ENCODE peak calls at places on chromosome 19, in nine cellular contexts. One of them, this sample, is unnamed.
A peak's percentile ranks its signal among the peaks of the same experiment; 100 is the strongest.

GRCh38 chr19:33302974-33303790 is 848 bp upstream of the CEBPA start:
- DNase-seq in iris pigment epithelial cell: peak; percentile 59
- DNase-seq in islet precursor cell: peak; percentile 80
- DNase-seq in choroid plexus epithelial cell: peak; percentile 65
- DNase-seq in neural progenitor cell: peak; percentile 84
- DNase-seq in NCI-H446: no peak
- DNase-seq in GOT3: no peak
- DNase-seq in lower leg skin: peak; percentile 91
- DNase-seq in midbrain: no peak
- DNase-seq in this sample: peak; percentile 58

GRCh38 chr19:7975037-7975436 is 30.4 kb downstream of the ELAVL1 start:
- DNase-seq in iris pigment epithelial cell: no peak
- DNase-seq in islet precursor cell: no peak
- DNase-seq in choroid plexus epithelial cell: no peak
- DNase-seq in neural progenitor cell: no peak
- DNase-seq in NCI-H446: no peak
- DNase-seq in GOT3: no peak
- DNase-seq in lower leg skin: no peak
- DNase-seq in midbrain: peak; percentile 69
- DNase-seq in this sample: no peak

GRCh38 chr19:39637891-39638290 is 17.8 kb upstream of the LGALS16 start:
- DNase-seq in iris pigment epithelial cell: no peak
- DNase-seq in islet precursor cell: no peak
- DNase-seq in choroid plexus epithelial cell: no peak
- DNase-seq in neural progenitor cell: no peak
- DNase-seq in NCI-H446: no peak
- DNase-seq in GOT3: no peak
- DNase-seq in lower leg skin: no peak
- DNase-seq in midbrain: no peak
- DNase-seq in this sample: no peak

GRCh38 chr19:49425922-49426592 is 869 bp downstream of the GFY start:
- DNase-seq in iris pigment epithelial cell: no peak
- DNase-seq in islet precursor cell: peak; percentile 72
- DNase-seq in choroid plexus epithelial cell: no peak
- DNase-seq in neural progenitor cell: peak; percentile 81
- DNase-seq in NCI-H446: no peak
- DNase-seq in GOT3: no peak
- DNase-seq in lower leg skin: no peak
- DNase-seq in midbrain: no peak
- DNase-seq in this sample: peak; percentile 79

GRCh38 chr19:45391346-45391745 is 13.5 kb downstream of the PPP1R13L start:
- DNase-seq in iris pigment epithelial cell: no peak
- DNase-seq in islet precursor cell: no peak
- DNase-seq in choroid plexus epithelial cell: peak; percentile 44
- DNase-seq in neural progenitor cell: peak; percentile 40
- DNase-seq in NCI-H446: no peak
- DNase-seq in GOT3: no peak
- DNase-seq in lower leg skin: no peak
- DNase-seq in midbrain: no peak
- DNase-seq in this sample: peak; percentile 69

GRCh38 chr19:46976845-46977320 is 42.8 kb upstream of the NPAS1 start:
- DNase-seq in iris pigment epithelial cell: peak; percentile 69
- DNase-seq in islet precursor cell: peak; percentile 99
- DNase-seq in choroid plexus epithelial cell: peak; percentile 65
- DNase-seq in neural progenitor cell: peak; percentile 74
- DNase-seq in NCI-H446: no peak
- DNase-seq in GOT3: no peak
- DNase-seq in lower leg skin: peak; percentile 92
- DNase-seq in midbrain: no peak
- DNase-seq in this sample: no peak

GRCh38 chr19:7871530-7872305 is 2.5 kb downstream of the PRR36 start:
- DNase-seq in iris pigment epithelial cell: peak; percentile 92
- DNase-seq in islet precursor cell: peak; percentile 99
- DNase-seq in choroid plexus epithelial cell: peak; percentile 97
- DNase-seq in neural progenitor cell: peak; percentile 99
- DNase-seq in NCI-H446: no peak
- DNase-seq in GOT3: peak; percentile 56
- DNase-seq in lower leg skin: peak; percentile 96
- DNase-seq in midbrain: peak; percentile 5
- DNase-seq in this sample: peak; percentile 98

GRCh38 chr19:35528218-35529038 is at the start of gene SBSN:
- DNase-seq in iris pigment epithelial cell: peak; percentile 82
- DNase-seq in islet precursor cell: no peak
- DNase-seq in choroid plexus epithelial cell: peak; percentile 58
- DNase-seq in neural progenitor cell: no peak
- DNase-seq in NCI-H446: no peak
- DNase-seq in GOT3: no peak
- DNase-seq in lower leg skin: no peak
- DNase-seq in midbrain: no peak
- DNase-seq in this sample: no peak

GRCh38 chr19:7801020-7801570 is 28.9 kb upstream of the EVI5L start:
- DNase-seq in iris pigment epithelial cell: no peak
- DNase-seq in islet precursor cell: no peak
- DNase-seq in choroid plexus epithelial cell: no peak
- DNase-seq in neural progenitor cell: no peak
- DNase-seq in NCI-H446: no peak
- DNase-seq in GOT3: no peak
- DNase-seq in lower leg skin: no peak
- DNase-seq in midbrain: no peak
- DNase-seq in this sample: no peak

GRCh38 chr19:38262585-38263268 is 1.6 kb upstream of the SPINT2 start:
- DNase-seq in iris pigment epithelial cell: no peak
- DNase-seq in islet precursor cell: no peak
- DNase-seq in choroid plexus epithelial cell: no peak
- DNase-seq in neural progenitor cell: no peak
- DNase-seq in NCI-H446: no peak
- DNase-seq in GOT3: no peak
- DNase-seq in lower leg skin: no peak
- DNase-seq in midbrain: no peak
- DNase-seq in this sample: no peak

GRCh38 chr19:47229674-47230121 is 1.3 kb downstream of the BBC3 start:
- DNase-seq in iris pigment epithelial cell: peak; percentile 52
- DNase-seq in islet precursor cell: peak; percentile 65
- DNase-seq in choroid plexus epithelial cell: peak; percentile 49
- DNase-seq in neural progenitor cell: no peak
- DNase-seq in NCI-H446: no peak
- DNase-seq in GOT3: no peak
- DNase-seq in lower leg skin: no peak
- DNase-seq in midbrain: no peak
- DNase-seq in this sample: peak; percentile 49

GRCh38 chr19:5466072-5466471 is 10.9 kb downstream of the ZNRF4 start:
- DNase-seq in iris pigment epithelial cell: no peak
- DNase-seq in islet precursor cell: no peak
- DNase-seq in choroid plexus epithelial cell: no peak
- DNase-seq in neural progenitor cell: no peak
- DNase-seq in NCI-H446: no peak
- DNase-seq in GOT3: no peak
- DNase-seq in lower leg skin: no peak
- DNase-seq in midbrain: no peak
- DNase-seq in this sample: no peak

GRCh38 chr19:16952046-16952445 is 63.2 kb downstream of the F2RL3 start:
- DNase-seq in iris pigment epithelial cell: no peak
- DNase-seq in islet precursor cell: no peak
- DNase-seq in choroid plexus epithelial cell: no peak
- DNase-seq in neural progenitor cell: no peak
- DNase-seq in NCI-H446: no peak
- DNase-seq in GOT3: no peak
- DNase-seq in lower leg skin: peak; percentile 37
- DNase-seq in midbrain: no peak
- DNase-seq in this sample: no peak

This sample was measured in NCI-H82.